ENCODE peak calls at places on chromosomes 12 and 14, in seven cellular contexts. Z is omental fat pad; J is NCI-H446; E is stimulated activated CD8-positive, alpha-beta memory T cell treated with anti-CD3 and anti-CD28 coated beads, Interleukin-4, amount 100 ng/mL, for 1 hour; N is activated CD8-positive, alpha-beta T cell treated with anti-CD3 and anti-CD28 coated beads for 36 hours; W is psoas muscle; O is COR-L47. S is an unnamed sample.
A peak's percentile ranks its signal among the peaks of the same experiment; 100 is the strongest.

GRCh38 chr12:52521581-52522266 is 1.5 kb upstream of the KRT5 start:
- DNase-seq in O (no peak), Z (no peak), N (no peak), W (no peak), J (no peak), E (no peak), S (no peak)

GRCh38 chr12:19181666-19182426 is 52.3 kb downstream of the PLEKHA5 start:
- DNase-seq in J (no peak), Z (no peak), E (no peak), O (no peak), W (no peak), N (no peak), S (peak; percentile 32)

GRCh38 chr14:105258846-105259245 is 10.5 kb downstream of the BTBD6 start:
- DNase-seq in J (no peak), E (no peak), O (no peak), Z (no peak), N (no peak), W (no peak), S (no peak)

GRCh38 chr12:42686514-42687172 is 97.1 kb upstream of the PRICKLE1 start:
- DNase-seq in E (no peak), Z (no peak), J (no peak), N (no peak), W (no peak), O (no peak), S (no peak)

GRCh38 chr12:89708793-89709156 is at the start of gene ATP2B1:
- DNase-seq in Z (peak; percentile 43), O (peak; percentile 87), E (peak; percentile 52), W (peak; percentile 94), N (peak; percentile 78), J (peak; percentile 71), S (peak; percentile 93)

GRCh38 chr14:101018561-101019290 is 115.2 kb upstream of the RTL1 start:
- DNase-seq in Z (peak; percentile 15), J (no peak), N (no peak), O (no peak), W (no peak), E (no peak), S (no peak)

GRCh38 chr12:74689071-74689655 is 151.5 kb downstream of the ATXN7L3B start:
- DNase-seq in J (peak; percentile 55), E (no peak), O (no peak), Z (no peak), W (no peak), N (no peak), S (peak; percentile 77)

GRCh38 chr12:27709212-27709931 is 1.3 kb upstream of the MRPS35 start:
- DNase-seq in W (no peak), Z (no peak), N (no peak), O (no peak), J (no peak), E (no peak), S (no peak)

GRCh38 chr14:101601603-101602465 is 40.5 kb downstream of the DIO3 start:
- DNase-seq in N (no peak), E (no peak), Z (no peak), O (no peak), W (no peak), J (no peak), S (no peak)

GRCh38 chr14:67532998-67533753 is at the start of gene PLEKHH1:
- DNase-seq in O (peak; percentile 74), N (peak; percentile 77), J (peak; percentile 4), E (no peak), W (peak; percentile 83), Z (no peak), S (peak; percentile 82)

GRCh38 chr12:96985515-96986362 is 78.7 kb downstream of the NEDD1 start:
- DNase-seq in N (peak; percentile 38), O (peak; percentile 65), W (peak; percentile 47), J (no peak), Z (no peak), E (no peak), S (peak; percentile 44)

GRCh38 chr12:130044991-130045621 is 117.2 kb upstream of the FZD10 start:
- DNase-seq in E (no peak), Z (no peak), N (no peak), O (no peak), W (no peak), J (no peak), S (no peak)

GRCh38 chr14:93923586-93923985 is 3.6 kb upstream of the FAM181A start:
- DNase-seq in E (no peak), N (no peak), O (no peak), W (peak; percentile 38), Z (no peak), J (no peak), S (no peak)

GRCh38 chr12:64625243-64626077 is 15.2 kb downstream of the RASSF3 start:
- DNase-seq in E (no peak), J (peak; percentile 67), O (no peak), N (peak; percentile 56), Z (no peak), W (peak; percentile 59), S (peak; percentile 95)

GRCh38 chr12:122793685-122794106 is 19.3 kb downstream of the CCDC62 start:
- DNase-seq in Z (no peak), O (peak; percentile 17), N (peak; percentile 9), W (no peak), E (no peak), J (no peak), S (peak; percentile 75)

GRCh38 chr12:44717612-44718011 is 158.5 kb downstream of the NELL2 start:
- DNase-seq in O (no peak), J (no peak), W (no peak), N (no peak), Z (no peak), E (no peak), S (no peak)

GRCh38 chr12:117225179-117225578 is 34.9 kb upstream of the FBXO21 start:
- DNase-seq in O (no peak), E (no peak), N (no peak), J (no peak), Z (no peak), W (peak; percentile 3), S (no peak)

GRCh38 chr12:21980544-21980943 is 39.3 kb upstream of the ABCC9 start:
- DNase-seq in N (no peak), J (no peak), O (no peak), W (no peak), Z (no peak), E (no peak), S (no peak)

S was measured in ACHN.